ENCODE peak calls at places on chromosomes 2 and 18, in five cellular contexts. Y, X, W, S and C are unnamed samples.

GRCh38 chr2:44268259-44268649 is 7.0 kb upstream of the SLC3A1 start:
- DNase-seq in X (no peak), S (no peak), W (no peak), Y (peak; percentile 41), C (no peak)

GRCh38 chr2:172082944-172083718 is 2.2 kb upstream of the DLX1 start:
- DNase-seq in W (peak; percentile 61), X (peak; percentile 35), S (no peak), Y (no peak), C (no peak)

GRCh38 chr18:7902399-7902839 is 335.3 kb downstream of the PTPRM start:
- DNase-seq in Y (peak; percentile 99), W (peak; percentile 57), S (no peak), X (no peak), C (no peak)

GRCh38 chr2:217905395-217905794 is 97.4 kb downstream of the TNS1 start:
- DNase-seq in Y (no peak), S (no peak), X (no peak), W (no peak), C (no peak)

GRCh38 chr18:47457614-47458013 is 206.2 kb upstream of the SKOR2 start:
- DNase-seq in Y (no peak), W (no peak), S (no peak), X (no peak), C (no peak)

GRCh38 chr2:240930631-240931318 is 24.6 kb downstream of the CROCC2 start:
- DNase-seq in W (no peak), Y (no peak), S (no peak), X (no peak), C (peak; percentile 24)

GRCh38 chr2:37156071-37156856 is 516 bp downstream of the EIF2AK2 start:
- DNase-seq in X (no peak), S (no peak), Y (peak; percentile 42), W (peak; percentile 51), C (peak; percentile 31)

GRCh38 chr2:73291461-73292315 is 1.7 kb downstream of the EGR4 start:
- DNase-seq in X (no peak), S (no peak), W (no peak), Y (no peak), C (peak; percentile 68)

GRCh38 chr2:48600917-48601316 is 16.7 kb upstream of the GTF2A1L start:
- DNase-seq in Y (peak; percentile 87), X (no peak), W (peak; percentile 31), S (no peak), C (no peak)

GRCh38 chr2:101107246-101107645 is 43.9 kb downstream of the TBC1D8 start:
- DNase-seq in W (no peak), S (no peak), X (no peak), Y (no peak), C (no peak)

GRCh38 chr2:26614205-26615128 is 26.7 kb downstream of the CIB4 start:
- DNase-seq in X (no peak), S (no peak), Y (no peak), W (no peak), C (no peak)

GRCh38 chr2:212595036-212595654 is 56.5 kb upstream of the ERBB4 start:
- DNase-seq in X (no peak), W (peak; percentile 56), Y (peak; percentile 46), S (no peak), C (no peak)

GRCh38 chr18:73007195-73007934 is 139.6 kb upstream of the NETO1 start:
- DNase-seq in X (no peak), Y (no peak), W (no peak), S (no peak), C (no peak)

GRCh38 chr2:19102696-19103403 is 255.6 kb downstream of the OSR1 start:
- DNase-seq in Y (peak; percentile 45), W (no peak), X (no peak), S (no peak), C (no peak)

GRCh38 chr2:150413416-150413815 is 74.1 kb downstream of the RND3 start:
- DNase-seq in S (no peak), W (peak; percentile 70), Y (no peak), X (no peak), C (no peak)

GRCh38 chr2:170204561-170204960 is 26.6 kb downstream of the MYO3B start:
- DNase-seq in X (no peak), W (no peak), S (no peak), Y (no peak), C (no peak)

GRCh38 chr18:48796491-48797205 is 154.1 kb downstream of the SMAD7 start:
- DNase-seq in W (no peak), Y (no peak), X (no peak), S (no peak), C (no peak)

GRCh38 chr18:58183226-58183625 is 139.2 kb downstream of the NEDD4L start:
- DNase-seq in X (no peak), Y (no peak), S (no peak), W (no peak), C (no peak)

GRCh38 chr2:62713837-62714236 is 8.3 kb downstream of the EHBP1 start:
- DNase-seq in Y (peak; percentile 28), S (no peak), X (no peak), W (no peak), C (no peak)

GRCh38 chr18:13165636-13166423 is 52.7 kb upstream of the LDLRAD4 start:
- DNase-seq in S (no peak), Y (no peak), W (peak; percentile 42), X (no peak), C (peak; percentile 69)

GRCh38 chr2:20378891-20379519 is 28.4 kb upstream of the PUM2 start:
- DNase-seq in X (peak; percentile 45), W (peak; percentile 74), S (peak; percentile 34), Y (peak; percentile 86), C (peak; percentile 85)

GRCh38 chr2:156540706-156541105 is 104.5 kb downstream of the GPD2 start:
- DNase-seq in Y (peak; percentile 4), X (no peak), W (no peak), S (no peak), C (no peak)

GRCh38 chr2:222410534-222410933 is 13.8 kb upstream of the SGPP2 start:
- DNase-seq in S (no peak), X (no peak), W (peak; percentile 51), Y (no peak), C (peak; percentile 79)

GRCh38 chr18:75178376-75178775 is 30.6 kb downstream of the PTGR3 start:
- DNase-seq in W (no peak), S (no peak), X (no peak), Y (no peak), C (no peak)

GRCh38 chr18:74541703-74542555 is 7.6 kb downstream of the CNDP1 start:
- DNase-seq in S (no peak), X (no peak), W (peak; percentile 100), Y (no peak), C (no peak)

GRCh38 chr2:126913881-126914495 is 15.3 kb downstream of the TEX51 start:
- DNase-seq in W (no peak), Y (no peak), S (no peak), X (no peak), C (no peak)

GRCh38 chr2:205947621-205948495 is 138.1 kb downstream of the INO80D start:
- DNase-seq in X (peak; percentile 63), W (peak; percentile 84), S (peak; percentile 21), Y (peak; percentile 78), C (peak; percentile 72)

GRCh38 chr2:47034973-47035609 is 119.5 kb upstream of the MCFD2 start:
- DNase-seq in X (peak; percentile 49), Y (no peak), S (no peak), W (peak; percentile 50), C (no peak)
- H2AFZ ChIP-seq in X (peak overlapping the region; percentile 84), Y (no peak overlapping the region), S (no peak overlapping the region), W (peak overlapping the region; percentile 37), C (no peak overlapping the region)

DNA sequence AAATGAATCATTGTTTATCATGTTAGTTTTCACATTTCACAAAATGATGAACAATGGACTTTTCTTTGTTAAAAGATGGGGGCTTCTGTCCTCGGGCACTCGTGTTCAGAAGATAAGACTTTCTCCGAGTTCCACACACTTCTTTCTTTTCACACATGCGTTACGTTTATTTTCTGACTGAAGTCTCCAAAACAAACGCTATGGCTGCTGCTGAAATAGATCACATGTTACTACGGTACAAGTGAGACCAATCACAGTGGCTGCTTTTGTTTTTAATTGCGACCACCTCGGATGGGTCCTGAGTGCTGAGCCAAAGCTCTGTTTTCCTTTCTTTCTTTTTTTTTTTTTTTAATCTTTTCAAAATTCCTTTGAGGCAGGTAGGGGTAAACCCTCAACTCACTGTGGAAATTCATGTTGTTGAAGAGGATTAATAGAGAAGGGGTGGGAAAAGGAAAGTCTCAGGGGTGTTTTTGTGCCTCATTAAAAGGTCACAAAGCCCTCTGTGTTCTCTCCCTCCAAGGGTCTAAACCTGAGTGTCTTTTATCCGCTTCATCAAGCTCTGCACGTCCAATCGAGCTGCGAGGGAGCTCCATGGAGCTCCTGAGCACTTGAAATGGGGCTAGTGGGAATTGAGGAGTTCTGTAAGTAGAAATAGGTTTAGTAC is 48.2 kb downstream of the ARL4C start:
- DNase-seq in X (peak; percentile 92), Y (no peak), S (no peak), W (no peak), C (no peak)
- H3K23ac ChIP-seq in X (no peak overlapping the region), Y (peak overlapping the region; percentile 2), S (no peak overlapping the region), W (no peak overlapping the region), C (no peak overlapping the region)

DNA sequence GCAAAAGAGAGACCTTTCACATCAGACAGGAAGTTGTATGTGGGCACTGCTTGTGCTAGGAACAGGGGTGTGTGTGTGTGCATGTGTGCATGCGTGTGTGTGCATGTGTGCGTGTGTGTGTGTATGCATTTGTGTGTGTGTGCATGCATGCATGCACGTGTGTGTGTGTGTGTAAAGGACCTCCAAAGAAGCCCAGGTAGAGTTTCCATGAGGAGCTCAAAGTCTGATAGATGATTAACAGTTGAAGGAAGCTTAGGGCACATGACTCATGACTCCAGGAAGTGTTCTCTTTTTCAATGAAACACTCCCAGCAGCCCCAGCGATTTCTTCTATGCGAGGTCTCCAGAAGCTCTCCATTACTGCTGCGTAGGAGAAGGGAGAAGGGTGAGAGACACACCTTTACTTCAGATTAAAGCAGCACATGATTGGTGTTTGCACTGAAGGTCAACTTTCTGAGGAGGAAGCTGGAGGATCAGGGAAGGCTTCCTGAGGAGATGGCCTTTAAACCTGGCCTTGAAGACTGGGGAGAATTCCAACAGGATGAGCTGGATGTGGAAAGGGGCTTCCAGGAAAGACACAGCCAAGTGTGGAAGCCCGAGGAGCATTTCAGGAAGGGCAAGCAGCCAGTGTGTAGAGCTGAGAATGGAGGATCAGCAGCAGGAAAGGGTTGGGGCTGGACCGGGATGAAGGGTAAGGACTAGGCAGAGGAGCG is 77.7 kb downstream of the SMAD4 start:
- DNase-seq in Y (peak; percentile 10), S (no peak), X (no peak), W (no peak), C (no peak)
- H2AFZ ChIP-seq in Y (peak overlapping the region; percentile 27), S (no peak overlapping the region), X (no peak overlapping the region), W (no peak overlapping the region), C (no peak overlapping the region)

GRCh38 chr2:148020358-148021058 is at the start of gene ORC4:
- DNase-seq in S (peak; percentile 97), X (peak; percentile 99), Y (peak; percentile 99), W (peak; percentile 99), C (peak; percentile 99)

GRCh38 chr2:148021059-148021985 is at the start of gene MBD5:
- DNase-seq in X (no peak), W (peak; percentile 65), S (peak; percentile 5), Y (peak; percentile 58), C (peak; percentile 67)

GRCh38 chr2:148022351-148022750 is 1.5 kb downstream of the MBD5 start:
- DNase-seq in Y (no peak), W (no peak), X (no peak), S (no peak), C (no peak)

GRCh38 chr2:148022882-148023281 is 2.0 kb downstream of the MBD5 start:
- DNase-seq in X (no peak), S (no peak), Y (no peak), W (no peak), C (no peak)

DNA sequence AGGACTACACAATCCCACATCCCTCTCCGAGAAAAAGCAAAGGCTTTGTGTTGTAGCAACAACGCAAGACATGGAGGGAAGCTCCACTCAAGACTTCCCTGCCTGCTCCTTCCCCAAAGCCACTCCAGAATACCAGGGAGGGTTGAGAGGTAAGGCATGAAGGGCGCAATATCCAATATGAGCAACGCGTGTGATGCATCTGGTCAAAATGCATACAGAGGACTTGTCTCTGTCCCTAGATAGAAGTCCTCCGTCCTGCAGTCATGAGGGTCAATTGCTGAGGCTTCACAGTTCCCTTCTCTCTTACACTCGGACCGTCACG is 540 bp downstream of the ORC4 start:
- DNase-seq in S (no peak), W (peak; percentile 76), Y (peak; percentile 39), X (no peak), C (no peak)
- H3K23ac ChIP-seq in S (no peak overlapping the region), W (no peak overlapping the region), Y (peak overlapping the region; percentile 70), X (no peak overlapping the region), C (no peak overlapping the region)